ENCODE peak calls at places on chromosomes 2 and 18, in ten cellular contexts. P is sigmoid colon, G is Panc1, T is stomach, Q is endothelial cell of umbilical vein, H is HCT116, Z is transverse colon, S is K562, E is breast epithelium, L is vagina. M is an unnamed sample. For H3K27me3 and H3K9me3, the result is how much of the 10 kb centered on the place peaks cover.

GRCh38 chr2:75495862-75496261 is 64.9 kb downstream of the EVA1A start:
- DNase-seq in G (no peak), L (no peak), P (no peak), T (no peak), Z (no peak), Q (no peak), S (no peak), H (no peak), E (no peak), M (no peak)

GRCh38 chr2:149463328-149464002 is 124.1 kb downstream of the MMADHC start:
- DNase-seq in G (no peak), P (no peak), S (no peak), H (no peak), E (no peak), T (no peak), Q (no peak), Z (no peak), L (no peak), M (no peak)

GRCh38 chr2:175834472-175834871 is 167.6 kb downstream of the LNPK start:
- DNase-seq in L (no peak), G (no peak), Z (no peak), Q (no peak), P (no peak), H (no peak), E (no peak), T (no peak), S (no peak), M (no peak)

GRCh38 chr18:34261865-34262780 is 37.4 kb upstream of the NOL4 start:
- DNase-seq in H (no peak), L (no peak), P (no peak), Z (no peak), G (no peak), S (no peak), Q (no peak), E (no peak), T (no peak), M (no peak)

GRCh38 chr2:240626531-240627300 is 1.4 kb downstream of the GPR35 start:
- DNase-seq in G (no peak), T (no peak), L (no peak), Q (no peak), Z (peak), P (peak), S (no peak), H (no peak), E (no peak), M (peak)

GRCh38 chr2:149363953-149364352 is 33.6 kb downstream of the LYPD6 start:
- DNase-seq in L (no peak), T (no peak), Q (no peak), P (no peak), G (no peak), S (no peak), Z (no peak), H (no peak), E (no peak), M (no peak)

GRCh38 chr2:26913599-26914285 is 56.7 kb upstream of the MAPRE3 start:
- DNase-seq in P (no peak), L (peak), Z (no peak), G (no peak), T (no peak), S (no peak), E (no peak), H (no peak), Q (no peak), M (no peak)

GRCh38 chr2:221500501-221501209 is 71.4 kb downstream of the EPHA4 start:
- DNase-seq in Q (no peak), L (no peak), P (no peak), Z (no peak), S (no peak), E (no peak), T (no peak), G (no peak), H (no peak), M (no peak)

GRCh38 chr2:185372188-185372587 is 366.4 kb upstream of the FSIP2 start:
- DNase-seq in Z (peak), E (no peak), P (no peak), T (no peak), L (no peak), G (no peak), S (no peak), H (no peak), Q (no peak), M (no peak)

GRCh38 chr2:64685430-64685829 is 31.7 kb upstream of the SERTAD2 start:
- DNase-seq in L (no peak), S (no peak), T (no peak), H (no peak), E (no peak), Z (no peak), Q (no peak), G (no peak), P (no peak), M (no peak)

GRCh38 chr2:41735006-41735405 is 312.8 kb upstream of the PKDCC start:
- DNase-seq in P (no peak), Z (no peak), Q (no peak), G (no peak), L (no peak), T (no peak), H (no peak), S (no peak), E (no peak), M (no peak)

GRCh38 chr2:207847807-207848544 is 78.3 kb upstream of the FZD5 start:
- DNase-seq in P (no peak), G (no peak), L (no peak), E (peak), H (no peak), Q (peak), Z (peak), T (peak), S (no peak), M (no peak)

GRCh38 chr2:69636395-69636794 is 7.1 kb downstream of the AAK1 start:
- DNase-seq in H (no peak), L (no peak), G (no peak), E (no peak), Z (no peak), S (no peak), Q (no peak), P (no peak), T (no peak), M (no peak)

GRCh38 chr2:150847578-150847977 is 360.1 kb upstream of the RND3 start:
- DNase-seq in S (no peak), H (no peak), Q (no peak), Z (no peak), T (no peak), P (no peak), E (no peak), L (no peak), G (no peak), M (no peak)

GRCh38 chr2:49619804-49620203 is 465.5 kb upstream of the FSHR start:
- DNase-seq in E (no peak), T (no peak), G (no peak), Q (no peak), Z (no peak), L (no peak), H (no peak), S (no peak), P (no peak), M (no peak)

GRCh38 chr2:213152065-213152794 is 818 bp upstream of the IKZF2 start:
- DNase-seq in T (peak), G (no peak), S (peak), H (peak), Z (peak), E (peak), P (peak), Q (peak), L (no peak), M (peak)

GRCh38 chr18:42807852-42808251 is 307.6 kb downstream of the RIT2 start:
- DNase-seq in P (no peak), Z (no peak), T (no peak), G (no peak), E (no peak), L (no peak), H (no peak), S (no peak), Q (no peak), M (no peak)

GRCh38 chr2:119142822-119143221 is 15.7 kb downstream of the C1QL2 start:
- DNase-seq in S (no peak), T (no peak), G (no peak), Z (no peak), P (no peak), H (no peak), L (no peak), Q (no peak), E (no peak), M (no peak)

GRCh38 chr18:55250729-55251128 is 291.5 kb upstream of the CCDC68 start:
- DNase-seq in T (no peak), Q (peak), E (no peak), Z (no peak), G (no peak), H (no peak), P (no peak), L (no peak), S (no peak), M (no peak)

GRCh38 chr2:219021591-219021990 is 19.7 kb downstream of the CFAP65 start:
- DNase-seq in H (no peak), Z (no peak), E (no peak), Q (no peak), G (no peak), T (no peak), P (no peak), S (no peak), L (no peak), M (peak)

GRCh38 chr2:68516051-68516771 is 48.8 kb downstream of the APLF start:
- DNase-seq in S (no peak), G (no peak), E (no peak), L (no peak), H (no peak), Q (no peak), Z (no peak), T (no peak), P (no peak), M (no peak)

GRCh38 chr18:69980982-69981804 is 33.5 kb upstream of the CD226 start:
- DNase-seq in E (no peak), G (no peak), S (no peak), L (no peak), P (no peak), H (no peak), T (no peak), Z (no peak), Q (no peak), M (no peak)

GRCh38 chr2:210541280-210541902 is 15.0 kb upstream of the CPS1 start:
- DNase-seq in E (no peak), P (no peak), G (no peak), Q (no peak), S (no peak), T (no peak), H (no peak), L (no peak), Z (no peak), M (no peak)

GRCh38 chr2:113176696-113177355 is 3.1 kb downstream of the PSD4 start:
- DNase-seq in E (no peak), Z (no peak), S (no peak), Q (no peak), P (no peak), G (no peak), H (no peak), L (no peak), T (no peak), M (peak)

GRCh38 chr2:215998636-215999035 is 14.7 kb downstream of the MREG start:
- DNase-seq in G (no peak), E (no peak), Z (no peak), Q (no peak), T (no peak), H (no peak), S (no peak), L (no peak), P (no peak), M (no peak)

GRCh38 chr2:39620067-39620466 is 45.6 kb upstream of the TMEM178A start:
- DNase-seq in E (no peak), Q (peak), L (no peak), Z (peak), S (peak), P (peak), T (peak), H (no peak), G (no peak), M (no peak)

GRCh38 chr18:55343396-55344073 is 244.5 kb downstream of the TCF4 start:
- DNase-seq in L (no peak), P (no peak), E (no peak), S (peak), Q (peak), T (no peak), G (no peak), Z (no peak), H (no peak), M (no peak)

GRCh38 chr2:53969285-53970094 is 1.3 kb downstream of the PSME4 start:
- DNase-seq in S (peak), Z (no peak), G (peak), H (peak), T (no peak), Q (peak), E (no peak), P (no peak), L (no peak), M (no peak)

GRCh38 chr2:212030709-212031108 is 507.9 kb downstream of the ERBB4 start:
- DNase-seq in Q (no peak), G (no peak), L (no peak), T (no peak), E (no peak), S (no peak), Z (no peak), P (no peak), H (no peak), M (no peak)

GRCh38 chr2:15527074-15527739 is 33.9 kb downstream of the NBAS start:
- DNase-seq in Z (no peak), S (no peak), P (no peak), H (no peak), T (no peak), G (no peak), Q (no peak), E (no peak), L (no peak), M (no peak)

GRCh38 chr2:18268400-18268799 is 292.1 kb downstream of the RDH14 start:
- DNase-seq in Z (no peak), G (no peak), Q (peak), T (no peak), E (no peak), P (no peak), S (no peak), H (no peak), L (no peak), M (no peak)

GRCh38 chr2:169038338-169038757 is 7.2 kb upstream of the ABCB11 start:
- DNase-seq in P (no peak), E (no peak), Z (no peak), L (no peak), H (no peak), T (no peak), G (no peak), S (no peak), Q (no peak), M (no peak)

DNA sequence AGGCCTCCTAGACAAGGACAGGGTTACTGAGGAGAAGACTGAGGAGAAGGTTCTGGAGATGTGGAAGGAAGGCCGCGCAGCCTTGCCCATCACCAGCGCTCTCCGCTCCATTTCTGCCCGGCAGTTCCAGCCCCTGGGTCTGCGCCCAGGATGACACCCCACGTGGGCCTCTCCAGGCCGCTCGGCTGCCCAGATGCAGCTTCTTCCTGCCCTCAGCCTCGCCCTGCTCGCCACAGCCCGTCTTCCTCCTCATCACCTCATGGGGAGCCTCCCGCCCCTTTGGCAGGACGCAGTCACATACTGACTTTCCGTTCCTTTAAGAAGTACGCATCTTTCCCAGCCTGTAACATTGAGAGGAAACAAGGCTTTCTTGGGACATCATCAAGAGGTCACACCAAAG is 37.1 kb downstream of the SNTG2 start:
- DNase-seq in E (no peak), T (no peak), P (no peak), H (no peak), Q (no peak), L (no peak), Z (no peak), G (no peak), S (no peak), M (no peak)
- H3K27me3 ChIP-seq in E (under half), T (under half), P (under half), H (under half), Q (under half), L (under half), Z (under half), G (under half), S (under half), M (under half)

GRCh38 chr2:108923019-108923700 is 65.9 kb downstream of the EDAR start:
- DNase-seq in H (peak), T (peak), L (no peak), G (no peak), E (peak), Z (no peak), P (peak), S (no peak), Q (no peak), M (peak)
- TF ChIP-seq POLR2AphosphoS5 in H (no peak), T (no peak), L (peak), G (no peak), E (no peak), Z (no peak), P (no peak), S (no peak), Q (no peak), M (no peak)

DNA sequence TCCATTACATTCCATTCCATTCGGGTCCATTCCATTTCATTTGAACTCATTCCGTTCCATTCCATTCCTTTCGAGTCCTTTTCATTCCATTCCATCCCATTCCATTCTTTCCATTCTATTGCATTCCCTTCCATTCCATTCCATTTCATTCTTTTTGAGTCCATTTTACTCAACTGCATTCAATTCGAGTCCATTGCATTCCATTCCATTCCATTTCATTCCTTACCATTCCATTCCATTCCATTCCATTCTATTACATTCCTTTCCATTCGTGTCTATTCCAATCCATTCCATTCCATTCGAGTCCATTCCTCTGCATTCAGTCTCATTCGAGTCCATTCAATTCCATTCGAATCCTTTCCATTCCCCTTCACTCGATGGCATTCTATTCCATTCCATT is 1128.8 kb downstream of the RPIA start:
- DNase-seq in T (no peak), G (no peak), P (no peak), E (no peak), L (no peak), Q (no peak), H (no peak), Z (no peak), S (no peak), M (no peak)
- H3K9me3 ChIP-seq in T (half or more), G (under half), P (under half), E (under half), L (under half), Q (half or more), H (half or more), Z (under half), S (under half), M (under half)

DNA sequence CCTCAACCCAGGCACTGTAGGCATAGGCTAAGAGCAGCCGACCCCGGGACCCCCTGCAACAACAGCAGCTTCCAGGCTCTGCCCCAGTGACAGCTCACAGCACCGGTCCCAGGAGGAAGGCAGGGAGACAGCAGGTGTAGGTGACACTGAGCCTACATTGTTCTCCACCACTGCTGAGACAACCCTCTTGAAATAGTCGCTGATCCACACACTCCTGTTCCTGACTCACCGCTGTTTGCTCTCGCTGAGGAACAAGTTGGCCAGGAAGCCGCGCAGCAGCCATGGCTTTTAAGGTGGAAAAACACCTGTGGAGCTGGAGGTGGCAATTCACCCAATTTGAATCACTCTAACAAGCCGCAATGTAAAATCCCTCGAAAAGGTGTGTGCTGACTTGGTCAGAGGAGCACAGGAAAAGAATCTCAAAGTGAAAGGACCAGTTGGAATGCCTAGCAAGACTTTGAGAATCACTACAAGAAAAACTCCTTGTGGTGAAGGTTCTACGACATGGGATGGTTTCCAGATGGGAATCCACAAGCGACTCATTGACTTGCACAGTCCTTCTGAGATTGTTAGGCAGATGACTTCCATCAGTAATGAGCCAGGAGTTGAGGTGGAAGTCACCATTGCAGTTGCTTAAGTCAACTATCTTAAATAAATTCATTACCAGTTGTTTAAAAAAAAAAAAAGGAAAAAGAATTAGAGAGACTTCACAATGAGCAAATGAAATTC is 167.5 kb downstream of the ARL4C start:
- DNase-seq in H (no peak), Z (no peak), Q (no peak), G (no peak), E (no peak), L (no peak), T (no peak), S (no peak), P (no peak), M (no peak)
- H3K27me3 ChIP-seq in H (under half), Z (under half), Q (under half), G (under half), E (under half), L (under half), T (under half), S (under half), P (under half), M (under half)